ENCODE peak calls at places on chromosomes 5 and 9, in seven cellular contexts. N is IMR-90, Z is A549, L is HCT116, Q is esophagus squamous epithelium, H is ovary, G is heart left ventricle. X is an unnamed sample.

GRCh38 chr5:168661593-168662485 is 82.7 kb upstream of the PANK3 start:
- DNase-seq in N (no peak), Z (no peak), L (no peak), Q (no peak), H (no peak), G (no peak), X (no peak)

GRCh38 chr5:1704676-1705075 is 95.0 kb downstream of the MRPL36 start:
- DNase-seq in N (no peak), Z (no peak), L (no peak), Q (no peak), H (no peak), G (no peak), X (peak; percentile 75)

GRCh38 chr9:38087934-38088925 is 19.2 kb upstream of the SHB start:
- DNase-seq in N (peak; percentile 37), Z (peak; percentile 78), L (peak; percentile 24), Q (no peak), H (peak; percentile 85), G (peak; percentile 75), X (peak; percentile 58)

GRCh38 chr5:87113848-87114247 is 153.8 kb upstream of the RASA1 start:
- DNase-seq in N (peak; percentile 89), Z (no peak), L (no peak), Q (no peak), H (no peak), G (no peak), X (no peak)

GRCh38 chr9:8825600-8826147 is 1026.1 kb upstream of the DMAC1 start:
- DNase-seq in N (no peak), Z (no peak), L (no peak), Q (no peak), H (no peak), G (no peak), X (no peak)

GRCh38 chr9:120668399-120668798 is 45.9 kb downstream of the MEGF9 start:
- DNase-seq in N (no peak), Z (no peak), L (no peak), Q (no peak), H (no peak), G (no peak), X (no peak)

GRCh38 chr5:141882594-141883183 is 4.5 kb upstream of the PCDH1 start:
- DNase-seq in N (no peak), Z (no peak), L (no peak), Q (no peak), H (no peak), G (no peak), X (peak; percentile 76)

GRCh38 chr5:137075163-137075970 is 423.8 kb downstream of the SPOCK1 start:
- DNase-seq in N (peak; percentile 9), Z (peak; percentile 82), L (peak; percentile 69), Q (no peak), H (peak; percentile 56), G (peak; percentile 51), X (peak; percentile 83)

GRCh38 chr5:149834246-149834855 is 104.2 kb downstream of the PPARGC1B start:
- DNase-seq in N (peak; percentile 91), Z (peak; percentile 87), L (peak; percentile 74), Q (no peak), H (no peak), G (no peak), X (peak; percentile 71)

GRCh38 chr5:170278611-170279500 is 18.7 kb downstream of the LCP2 start:
- DNase-seq in N (no peak), Z (no peak), L (no peak), Q (peak; percentile 38), H (no peak), G (peak; percentile 54), X (peak; percentile 82)

GRCh38 chr9:99823392-99824377 is 2.0 kb downstream of the NR4A3 start:
- DNase-seq in N (peak; percentile 47), Z (peak; percentile 57), L (no peak), Q (no peak), H (peak; percentile 66), G (peak; percentile 47), X (peak; percentile 89)

GRCh38 chr5:140926903-140927573 is 939 bp downstream of the PCDHAC1 start:
- DNase-seq in N (no peak), Z (no peak), L (no peak), Q (no peak), H (peak; percentile 39), G (peak; percentile 28), X (no peak)

GRCh38 chr5:102818934-102819333 is 63.8 kb downstream of the PAM start:
- DNase-seq in N (no peak), Z (no peak), L (no peak), Q (no peak), H (no peak), G (no peak), X (no peak)

GRCh38 chr5:33049845-33050244 is 338.7 kb downstream of the NPR3 start:
- DNase-seq in N (peak; percentile 94), Z (peak; percentile 60), L (peak; percentile 78), Q (no peak), H (no peak), G (no peak), X (no peak)

GRCh38 chr5:135094339-135095051 is 60.5 kb upstream of the PITX1 start:
- DNase-seq in N (no peak), Z (no peak), L (no peak), Q (no peak), H (no peak), G (no peak), X (no peak)

GRCh38 chr5:73152411-73153388 is 20.3 kb upstream of the TMEM174 start:
- DNase-seq in N (no peak), Z (no peak), L (peak; percentile 6), Q (no peak), H (no peak), G (no peak), X (no peak)

GRCh38 chr5:76479973-76480667 is 77.0 kb downstream of the IQGAP2 start:
- DNase-seq in N (no peak), Z (no peak), L (no peak), Q (no peak), H (no peak), G (no peak), X (no peak)

GRCh38 chr5:59152701-59153245 is 569.9 kb downstream of the RAB3C start:
- DNase-seq in N (no peak), Z (no peak), L (no peak), Q (no peak), H (no peak), G (no peak), X (no peak)

GRCh38 chr9:131734781-131735180 is 5.1 kb downstream of the RAPGEF1 start:
- DNase-seq in N (no peak), Z (no peak), L (no peak), Q (no peak), H (no peak), G (no peak), X (no peak)

GRCh38 chr9:18438300-18438925 is 35.5 kb upstream of the ADAMTSL1 start:
- DNase-seq in N (peak; percentile 44), Z (no peak), L (no peak), Q (no peak), H (peak; percentile 64), G (peak; percentile 29), X (peak; percentile 83)

GRCh38 chr5:138068742-138069375 is 15.0 kb upstream of the WNT8A start:
- DNase-seq in N (peak; percentile 71), Z (peak; percentile 79), L (peak; percentile 74), Q (no peak), H (peak; percentile 77), G (peak; percentile 67), X (peak; percentile 88)

GRCh38 chr5:68872088-68872842 is 221.5 kb upstream of the SLC30A5 start:
- DNase-seq in N (no peak), Z (no peak), L (no peak), Q (no peak), H (no peak), G (no peak), X (no peak)

GRCh38 chr5:30764704-30765103 is 428.8 kb upstream of the CDH6 start:
- DNase-seq in N (peak; percentile 72), Z (no peak), L (no peak), Q (no peak), H (no peak), G (no peak), X (no peak)

GRCh38 chr5:64147849-64148441 is 17.7 kb upstream of the RNF180 start:
- DNase-seq in N (peak; percentile 24), Z (peak; percentile 21), L (peak; percentile 8), Q (no peak), H (peak; percentile 79), G (peak; percentile 55), X (peak; percentile 86)

GRCh38 chr5:138542956-138543729 is at the start of gene ETF1:
- DNase-seq in N (peak; percentile 99), Z (peak; percentile 96), L (peak; percentile 97), Q (peak; percentile 98), H (peak; percentile 100), G (peak; percentile 100), X (peak; percentile 100)

GRCh38 chr9:131677445-131678180 is 62.3 kb downstream of the RAPGEF1 start:
- DNase-seq in N (peak; percentile 83), Z (no peak), L (no peak), Q (no peak), H (no peak), G (no peak), X (no peak)

GRCh38 chr5:1187234-1187949 is 14.0 kb upstream of the SLC6A19 start:
- DNase-seq in N (no peak), Z (no peak), L (no peak), Q (no peak), H (no peak), G (peak; percentile 20), X (no peak)

GRCh38 chr9:112338561-112338960 is 5.1 kb upstream of the PTBP3 start:
- DNase-seq in N (peak; percentile 70), Z (peak; percentile 66), L (peak; percentile 66), Q (no peak), H (no peak), G (no peak), X (no peak)

GRCh38 chr9:2028888-2029287 is 13.7 kb downstream of the SMARCA2 start:
- DNase-seq in N (no peak), Z (no peak), L (no peak), Q (no peak), H (no peak), G (no peak), X (no peak)
- TF ChIP-seq POLR2A in N (no peak), Z (no peak), L (no peak), Q (no peak), H (no peak), G (no peak), X (no peak)

DNA sequence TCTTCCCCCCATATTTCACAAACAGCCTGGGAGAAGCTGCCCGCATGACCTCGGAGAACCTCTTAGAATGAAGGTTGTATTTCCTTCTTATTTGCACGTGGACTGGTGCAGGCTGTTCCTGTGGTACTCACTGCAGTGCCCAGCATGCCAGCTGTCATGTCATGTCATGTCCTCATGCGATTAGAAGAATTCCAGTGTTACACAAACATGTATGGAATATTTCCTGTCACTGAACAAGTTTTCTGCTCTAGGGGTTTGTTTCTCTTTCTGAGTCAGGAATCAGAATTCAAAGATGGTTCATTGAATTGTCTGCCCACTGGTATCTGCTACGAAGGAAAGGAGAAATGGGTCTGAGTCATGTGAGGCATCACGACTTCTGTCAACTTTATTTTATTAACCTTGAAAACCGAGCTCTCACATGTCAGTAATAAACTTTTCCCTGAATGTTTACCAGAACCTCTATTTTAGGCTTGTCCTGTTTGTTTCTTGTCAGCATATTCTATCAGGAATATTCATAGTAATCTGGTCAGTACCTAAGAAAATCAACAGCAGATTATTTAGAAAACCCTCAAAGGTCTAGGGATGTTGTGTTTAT is 415.6 kb downstream of the GADD45G start:
- DNase-seq in N (no peak), Z (no peak), L (no peak), Q (no peak), H (no peak), G (no peak), X (no peak)
- H3K4me3 ChIP-seq in N (no peak overlapping the region), Z (no peak overlapping the region), L (no peak overlapping the region), Q (no peak overlapping the region), H (no peak overlapping the region), G (no peak overlapping the region), X (no peak overlapping the region)

GRCh38 chr5:132736853-132737833 is at the start of gene KIF3A:
- DNase-seq in N (peak; percentile 91), Z (peak; percentile 99), L (peak; percentile 95), Q (peak; percentile 70), H (peak; percentile 94), G (peak; percentile 98), X (peak; percentile 99)
- TF ChIP-seq CTCF in N (no peak), Z (no peak), L (no peak), Q (peak; percentile 22), H (no peak), G (no peak), X (no peak)

GRCh38 chr5:14696851-14697250 is 32.3 kb downstream of the OTULIN start:
- DNase-seq in N (no peak), Z (no peak), L (no peak), Q (no peak), H (no peak), G (no peak), X (no peak)
- TF ChIP-seq POLR2A in N (no peak), Z (no peak), L (no peak), Q (no peak), H (no peak), G (no peak), X (no peak)